ENCODE peak calls at places on chromosome 7, in eight cellular contexts. N is GM23248, P is kidney glomerular epithelial cell, Z is HCT116, K is retina, E is NCI-H510A treated with DMSO at 0.1 percent for 48 hours, J is cardiac muscle cell, W is NCI-H460. T is an unnamed sample.

GRCh38 chr7:22853674-22854157 is 31.1 kb upstream of the TOMM7 start:
- DNase-seq in N (peak; percentile 58), P (no peak), Z (peak; percentile 54), K (peak; percentile 33), E (no peak), J (peak; percentile 25), W (no peak), T (no peak)

GRCh38 chr7:150339369-150339768 is 2.1 kb downstream of the RARRES2 start:
- DNase-seq in N (no peak), P (peak; percentile 93), Z (no peak), K (no peak), E (no peak), J (no peak), W (no peak), T (no peak)

GRCh38 chr7:44769381-44770209 is 20.9 kb downstream of the ZMIZ2 start:
- DNase-seq in N (peak; percentile 71), P (peak; percentile 35), Z (no peak), K (no peak), E (no peak), J (no peak), W (peak; percentile 35), T (no peak)

GRCh38 chr7:99050971-99051370 is 92.9 kb downstream of the SMURF1 start:
- DNase-seq in N (no peak), P (no peak), Z (no peak), K (no peak), E (no peak), J (no peak), W (no peak), T (no peak)

GRCh38 chr7:138246391-138246790 is 170.1 kb downstream of the AKR1D1 start:
- DNase-seq in N (no peak), P (no peak), Z (no peak), K (no peak), E (no peak), J (no peak), W (no peak), T (no peak)

GRCh38 chr7:39733881-39734571 is 110.7 kb downstream of the RALA start:
- DNase-seq in N (peak; percentile 89), P (peak; percentile 79), Z (no peak), K (no peak), E (peak; percentile 53), J (no peak), W (peak; percentile 13), T (peak; percentile 10)

GRCh38 chr7:46747222-46747621 is 826.1 kb upstream of the IGFBP3 start:
- DNase-seq in N (no peak), P (peak; percentile 76), Z (peak; percentile 26), K (no peak), E (no peak), J (no peak), W (no peak), T (no peak)

GRCh38 chr7:22430457-22430856 is 69.5 kb downstream of the STEAP1B start:
- DNase-seq in N (peak; percentile 95), P (no peak), Z (no peak), K (no peak), E (no peak), J (no peak), W (no peak), T (no peak)

GRCh38 chr7:4084271-4084670 is 597.8 kb upstream of the FOXK1 start:
- DNase-seq in N (no peak), P (no peak), Z (no peak), K (no peak), E (no peak), J (no peak), W (no peak), T (no peak)

GRCh38 chr7:51214098-51214497 is 102.5 kb downstream of the COBL start:
- DNase-seq in N (no peak), P (no peak), Z (no peak), K (no peak), E (no peak), J (no peak), W (no peak), T (no peak)

GRCh38 chr7:27802977-27803376 is 63.0 kb downstream of the TAX1BP1 start:
- DNase-seq in N (peak; percentile 66), P (no peak), Z (no peak), K (no peak), E (no peak), J (no peak), W (no peak), T (no peak)

GRCh38 chr7:38222481-38223096 is 44.5 kb downstream of the STARD3NL start:
- DNase-seq in N (peak; percentile 64), P (peak; percentile 34), Z (peak; percentile 34), K (peak; percentile 21), E (peak; percentile 76), J (peak; percentile 58), W (peak; percentile 65), T (peak; percentile 49)

GRCh38 chr7:73992104-73992562 is 35.8 kb upstream of the ELN start:
- DNase-seq in N (peak; percentile 93), P (no peak), Z (no peak), K (no peak), E (no peak), J (peak; percentile 28), W (no peak), T (no peak)

GRCh38 chr7:30531286-30531685 is 26.7 kb upstream of the GGCT start:
- DNase-seq in N (peak; percentile 12), P (no peak), Z (no peak), K (no peak), E (no peak), J (no peak), W (no peak), T (no peak)

GRCh38 chr7:2639994-2640830 is 8.4 kb downstream of the TTYH3 start:
- DNase-seq in N (no peak), P (no peak), Z (no peak), K (peak; percentile 21), E (no peak), J (no peak), W (no peak), T (no peak)

GRCh38 chr7:25454562-25455031 is 226.3 kb upstream of the NPVF start:
- DNase-seq in N (peak; percentile 31), P (no peak), Z (no peak), K (no peak), E (no peak), J (no peak), W (no peak), T (no peak)

GRCh38 chr7:50393547-50394252 is 56.5 kb downstream of the FIGNL1 start:
- DNase-seq in N (no peak), P (no peak), Z (no peak), K (no peak), E (no peak), J (no peak), W (no peak), T (no peak)

GRCh38 chr7:70647801-70648491 is 484.0 kb upstream of the GALNT17 start:
- DNase-seq in N (peak; percentile 79), P (no peak), Z (no peak), K (no peak), E (no peak), J (no peak), W (no peak), T (no peak)

GRCh38 chr7:43904533-43905208 is 1.7 kb downstream of the URGCP start:
- DNase-seq in N (peak; percentile 79), P (no peak), Z (no peak), K (no peak), E (no peak), J (no peak), W (no peak), T (no peak)